ENCODE peak calls at places on chromosomes 1 and 21, in five cellular contexts. E is kidney; Z is GM23338; W is naive thymus-derived CD4-positive, alpha-beta T cell; R is body of pancreas. A is an unnamed sample.

GRCh38 chr1:29709711-29710169 is 473.4 kb downstream of the PTPRU start:
- DNase-seq in W (no peak), Z (no peak), E (no peak), R (no peak), A (no peak)

GRCh38 chr1:7003676-7004075 is 218.4 kb downstream of the CAMTA1 start:
- DNase-seq in E (no peak), R (no peak), Z (no peak), W (no peak), A (no peak)

GRCh38 chr1:155715777-155716176 is 26.9 kb downstream of the DAP3 start:
- DNase-seq in Z (no peak), W (no peak), E (no peak), R (no peak), A (no peak)

GRCh38 chr1:20571427-20571826 is 17.5 kb upstream of the CDA start:
- DNase-seq in R (no peak), E (no peak), W (no peak), Z (no peak), A (no peak)

GRCh38 chr1:37098196-37098595 is 63.9 kb upstream of the GRIK3 start:
- DNase-seq in Z (no peak), R (no peak), W (no peak), E (no peak), A (no peak)

GRCh38 chr1:161367684-161368398 is at the start of gene CFAP126:
- DNase-seq in E (peak; percentile 78), W (no peak), Z (peak; percentile 91), R (peak; percentile 95), A (no peak)

GRCh38 chr1:12528021-12528852 is 89.8 kb downstream of the DHRS3 start:
- DNase-seq in E (peak; percentile 90), W (no peak), Z (no peak), R (peak; percentile 98), A (no peak)

GRCh38 chr1:73617145-73617544 is 580.8 kb downstream of the LRRIQ3 start:
- DNase-seq in R (no peak), Z (no peak), E (peak; percentile 55), W (no peak), A (no peak)

GRCh38 chr21:45800339-45801080 is 157.0 kb downstream of the PCBP3 start:
- DNase-seq in R (no peak), Z (no peak), W (no peak), E (peak; percentile 66), A (no peak)

GRCh38 chr1:22388666-22389455 is 62.8 kb upstream of the ZBTB40 start:
- DNase-seq in E (no peak), R (no peak), Z (no peak), W (no peak), A (peak; percentile 98)

GRCh38 chr1:244112046-244112445 is 61.0 kb downstream of the ZBTB18 start:
- DNase-seq in R (no peak), Z (no peak), E (no peak), W (no peak), A (no peak)

GRCh38 chr1:5973771-5974170 is 18.5 kb downstream of the NPHP4 start:
- DNase-seq in E (peak; percentile 43), R (no peak), W (no peak), Z (no peak), A (no peak)

GRCh38 chr1:214277704-214278635 is 3.0 kb upstream of the SMYD2 start:
- DNase-seq in W (no peak), Z (no peak), R (no peak), E (no peak), A (no peak)

GRCh38 chr1:92859400-92860039 is 27.7 kb downstream of the RPL5 start:
- DNase-seq in E (no peak), Z (no peak), W (no peak), R (no peak), A (no peak)

GRCh38 chr1:170340259-170340658 is 191.7 kb upstream of the GORAB start:
- DNase-seq in Z (no peak), R (no peak), E (no peak), W (no peak), A (no peak)

GRCh38 chr1:42128984-42129383 is 24.2 kb upstream of the GUCA2B start:
- DNase-seq in W (no peak), R (no peak), Z (no peak), E (no peak), A (no peak)

GRCh38 chr1:23343246-23344110 is 606 bp downstream of the HNRNPR start:
- DNase-seq in W (no peak), R (peak; percentile 22), Z (peak; percentile 57), E (no peak), A (no peak)

GRCh38 chr1:225114354-225114995 is 185.0 kb downstream of the DNAH14 start:
- DNase-seq in Z (no peak), E (no peak), R (no peak), W (no peak), A (no peak)

GRCh38 chr1:83075107-83075506 is 923.8 kb downstream of the TTLL7 start:
- DNase-seq in Z (no peak), E (no peak), W (no peak), R (no peak), A (no peak)

GRCh38 chr1:210143465-210144062 is 89.0 kb upstream of the SERTAD4 start:
- DNase-seq in E (peak; percentile 75), W (no peak), R (peak; percentile 80), Z (peak; percentile 84), A (no peak)

GRCh38 chr1:74505133-74505532 is 7.3 kb downstream of the LRRC53 start:
- DNase-seq in E (no peak), R (peak; percentile 5), W (no peak), Z (peak; percentile 68), A (no peak)

GRCh38 chr1:58539553-58539952 is 7.0 kb downstream of the OMA1 start:
- DNase-seq in R (no peak), W (no peak), Z (no peak), E (no peak), A (no peak)

GRCh38 chr1:110053557-110054428 is 16.7 kb downstream of the ALX3 start:
- DNase-seq in Z (peak; percentile 76), E (no peak), W (peak; percentile 63), R (peak; percentile 61), A (no peak)

GRCh38 chr21:28953247-28953646 is 39.4 kb downstream of the LTN1 start:
- DNase-seq in R (no peak), W (no peak), E (no peak), Z (no peak), A (no peak)

GRCh38 chr21:45554477-45555175 is 12.4 kb upstream of the SLC19A1 start:
- DNase-seq in W (peak; percentile 98), Z (peak; percentile 71), R (peak; percentile 76), E (peak; percentile 94), A (peak; percentile 1)

DNA sequence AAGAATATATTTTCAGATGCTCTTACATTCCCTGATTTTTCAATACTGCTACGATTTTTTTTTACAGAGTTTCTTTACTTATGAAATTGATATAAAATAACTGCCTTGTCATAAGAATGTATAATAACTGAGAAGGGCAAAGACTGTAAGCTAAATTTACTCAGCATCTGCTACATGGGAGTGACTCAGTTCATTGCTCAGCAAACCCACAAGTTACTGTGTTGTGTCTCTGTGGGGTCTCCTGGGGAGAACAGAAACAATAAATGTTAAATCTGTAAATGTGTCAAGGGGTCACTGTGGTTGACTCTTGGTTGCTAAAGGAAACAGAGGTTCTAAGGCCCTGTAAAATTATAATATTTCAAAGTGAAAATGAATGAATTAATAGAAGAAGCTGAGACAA is 210.3 kb upstream of the CACYBP start:
- DNase-seq in Z (no peak), R (no peak), E (no peak), W (no peak), A (no peak)
- H3K27ac ChIP-seq in Z (no peak overlapping the region), R (no peak overlapping the region), E (no peak overlapping the region), W (no peak overlapping the region), A (no peak overlapping the region)

DNA sequence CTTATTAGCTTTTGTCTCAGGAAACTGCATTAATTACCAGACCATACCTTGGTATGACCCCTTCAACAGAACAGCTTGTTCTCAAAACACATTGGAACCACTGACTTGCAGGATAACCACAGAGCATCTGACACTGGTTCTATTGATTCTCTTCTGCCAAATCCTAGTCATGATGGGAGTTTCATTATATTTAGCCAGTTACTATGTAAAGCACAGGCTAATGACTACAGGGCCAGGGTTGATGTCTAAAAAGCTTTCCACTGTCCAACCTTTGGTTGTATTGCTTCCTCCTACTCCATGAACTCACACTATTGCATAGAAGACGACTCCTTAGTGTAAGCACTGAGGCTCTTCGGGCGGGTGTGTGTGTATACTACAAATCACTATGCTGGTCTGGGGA is 3.8 kb downstream of the STMN1 start:
- DNase-seq in E (no peak), R (no peak), W (no peak), Z (no peak), A (no peak)
- H3K36me3 ChIP-seq in E (no peaks in the 10 kb centered on the region), R (no peaks in the 10 kb centered on the region), W (peaks cover 34% of the 10 kb centered on the region), Z (peaks cover 55% of the 10 kb centered on the region), A (peaks cover 78% of the 10 kb centered on the region)

GRCh38 chr1:54312874-54313316 is 93.3 kb downstream of the SSBP3 start:
- DNase-seq in E (no peak), R (peak; percentile 54), Z (peak; percentile 74), W (no peak), A (no peak)

GRCh38 chr1:54307305-54307704 is 98.9 kb downstream of the SSBP3 start:
- DNase-seq in E (no peak), W (no peak), R (no peak), Z (no peak), A (no peak)

GRCh38 chr1:54311506-54311905 is 94.7 kb downstream of the SSBP3 start:
- DNase-seq in R (no peak), W (no peak), Z (no peak), E (no peak), A (no peak)

GRCh38 chr1:54309631-54310366 is 96.4 kb downstream of the SSBP3 start:
- DNase-seq in R (no peak), E (no peak), Z (peak; percentile 76), W (no peak), A (no peak)

DNA sequence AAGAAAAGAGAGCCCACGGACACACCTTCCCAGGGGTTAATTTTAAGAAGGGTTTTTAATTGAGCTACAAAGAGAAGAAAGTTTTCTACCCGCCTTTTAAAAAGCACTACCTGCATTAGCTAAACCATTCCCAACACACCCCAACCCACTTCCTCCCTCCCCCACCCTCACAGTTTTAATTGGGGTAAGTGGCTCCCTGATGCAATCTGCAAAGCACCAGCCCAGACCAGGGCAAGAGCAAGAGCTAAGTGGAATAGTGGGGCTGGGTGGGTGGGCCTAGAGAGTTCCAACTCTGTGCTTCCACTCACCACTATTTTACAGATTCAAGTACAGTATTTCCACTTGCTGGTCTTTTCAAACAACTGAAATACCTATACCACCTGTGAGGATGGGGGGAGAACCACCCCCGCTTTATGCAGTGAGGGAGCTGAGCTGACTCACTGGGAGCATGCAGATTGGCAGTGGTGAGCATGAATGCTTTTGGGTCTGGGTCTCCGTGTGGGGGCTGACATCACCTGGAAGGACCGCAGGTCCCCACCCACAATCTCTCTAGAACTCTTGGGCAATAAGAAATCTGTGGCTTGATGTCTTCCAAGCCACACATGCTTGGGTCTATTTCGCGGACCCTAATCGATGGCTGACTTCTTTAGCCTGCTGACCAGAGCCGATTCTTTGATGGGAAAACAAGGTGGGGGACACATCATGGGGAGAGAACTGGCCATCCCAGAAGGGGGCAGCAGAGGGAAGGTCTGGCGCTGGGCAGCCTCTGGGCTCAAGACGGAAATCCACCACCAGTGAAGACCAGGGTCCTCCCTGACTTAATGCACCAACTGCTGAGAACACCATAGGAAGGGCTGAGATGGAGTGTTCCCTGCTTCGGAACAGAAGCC is 95.5 kb downstream of the SSBP3 start:
- DNase-seq in E (no peak), W (no peak), Z (peak; percentile 87), R (peak; percentile 58), A (no peak)
- H3K27ac ChIP-seq in E (no peak overlapping the region), W (peak overlapping the region; percentile 53), Z (peak overlapping the region; percentile 94), R (no peak overlapping the region), A (no peak overlapping the region)

DNA sequence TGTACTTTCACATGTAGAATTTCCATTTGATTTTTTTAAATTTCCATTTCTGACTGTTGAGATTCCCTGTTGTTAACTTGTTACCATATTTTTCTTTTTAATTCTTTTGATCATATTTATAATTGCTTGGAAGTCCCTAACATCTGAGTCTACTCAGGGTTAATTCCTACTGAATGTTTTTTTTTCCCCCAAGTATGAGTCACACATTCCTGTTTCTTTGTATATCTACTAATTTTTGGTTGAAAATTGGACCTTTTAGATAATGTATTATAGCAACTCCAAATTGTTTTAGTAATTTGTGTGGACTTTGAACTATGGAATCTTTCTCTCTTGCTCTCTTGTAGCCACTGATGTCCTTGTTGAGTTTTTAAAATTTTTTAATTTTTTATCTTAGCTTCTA is 54.6 kb downstream of the STXBP3 start:
- DNase-seq in W (no peak), E (no peak), R (no peak), Z (no peak), A (no peak)
- H3K36me3 ChIP-seq in W (peaks cover 55% of the 10 kb centered on the region), E (peaks cover 18% of the 10 kb centered on the region), R (no peaks in the 10 kb centered on the region), Z (no peaks in the 10 kb centered on the region), A (peaks cover 17% of the 10 kb centered on the region)